ENCODE peak calls at places on chromosomes 6 and 20, in four cellular contexts. P is HAP-1, X is left lung, K is neuronal stem cell. J is an unnamed sample.

GRCh38 chr20:10673176-10673830 is 496 bp downstream of the JAG1 start:
- DNase-seq in P (no peak), X (peak), K (no peak), J (no peak)

GRCh38 chr6:31541059-31541657 is 645 bp downstream of the DDX39B start:
- DNase-seq in P (peak), X (peak), K (peak), J (no peak)

GRCh38 chr6:106979435-106979884 is 4.9 kb upstream of the CD24 start:
- DNase-seq in P (peak), X (peak), K (peak), J (peak)

GRCh38 chr6:135372758-135373157 is 124.8 kb downstream of the AHI1 start:
- DNase-seq in P (no peak), X (no peak), K (no peak), J (no peak)

GRCh38 chr6:34425132-34425497 is 754 bp downstream of the RPS10 start:
- DNase-seq in P (no peak), X (no peak), K (no peak), J (no peak)

GRCh38 chr6:158654498-158654897 is 4.6 kb downstream of the SYTL3 start:
- DNase-seq in P (no peak), X (peak), K (no peak), J (no peak)

GRCh38 chr6:13280253-13280652 is 48.1 kb downstream of the TBC1D7 start:
- DNase-seq in P (no peak), X (no peak), K (no peak), J (no peak)

GRCh38 chr6:37622639-37623038 is 75.0 kb downstream of the MDGA1 start:
- DNase-seq in P (no peak), X (no peak), K (no peak), J (no peak)

GRCh38 chr20:19786311-19786710 is 28.3 kb downstream of the RIN2 start:
- DNase-seq in P (no peak), X (no peak), K (no peak), J (no peak)

DNA sequence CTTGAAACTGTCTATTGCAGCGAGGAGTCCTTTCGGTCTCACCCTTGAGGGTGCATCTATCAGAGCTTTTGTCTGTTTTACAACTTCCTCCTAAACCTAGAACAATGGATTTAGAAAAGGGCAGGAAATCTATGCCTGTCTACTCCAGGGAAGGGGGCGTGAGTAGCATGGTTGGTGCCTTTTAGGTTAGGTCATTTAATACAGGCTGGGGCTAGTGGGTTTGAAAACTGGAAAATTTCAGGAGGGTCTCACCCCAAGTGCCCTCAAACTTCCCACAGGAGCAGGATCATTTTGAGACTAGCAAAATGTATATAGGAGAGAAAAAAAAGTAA is 33.5 kb upstream of the BMP6 start:
- DNase-seq in P (no peak), X (no peak), K (no peak), J (no peak)
- H3K4me3 ChIP-seq in P (no peak), X (no peak), K (no peak), J (no peak)

DNA sequence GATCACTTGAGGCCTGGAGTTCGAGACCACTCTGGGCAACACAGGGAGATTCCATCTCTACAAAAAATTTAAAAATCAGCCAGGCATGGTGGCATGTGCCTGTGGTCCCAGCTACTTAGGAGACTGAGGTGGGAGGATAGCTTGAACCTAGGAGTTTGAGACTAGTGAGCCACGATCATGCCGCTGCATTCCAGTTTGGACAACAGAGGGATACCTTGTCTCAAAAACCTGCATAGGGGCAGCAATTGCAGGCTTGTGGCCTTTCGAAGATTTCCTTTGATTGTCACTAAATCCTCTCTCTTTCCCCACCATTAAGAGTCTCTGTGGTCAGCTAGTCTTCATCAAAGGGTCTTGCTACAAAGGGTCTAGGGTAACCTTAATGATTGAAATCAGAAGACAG is 60.3 kb downstream of the UTRN start:
- DNase-seq in P (no peak), X (no peak), K (no peak), J (no peak)
- H3K4me3 ChIP-seq in P (no peak), X (peak), K (no peak), J (no peak)

GRCh38 chr6:3746119-3746691 is 5.3 kb downstream of the PXDC1 start:
- DNase-seq in P (no peak), X (no peak), K (no peak), J (no peak)
- H3K4me3 ChIP-seq in P (no peak), X (no peak), K (no peak), J (no peak)

GRCh38 chr6:47787620-47788497 is 6.0 kb downstream of the OPN5 start:
- DNase-seq in P (peak), X (peak), K (peak), J (no peak)

GRCh38 chr6:47785187-47785586 is 3.4 kb downstream of the OPN5 start:
- DNase-seq in P (no peak), X (no peak), K (no peak), J (no peak)

GRCh38 chr6:47792216-47792733 is 10.4 kb downstream of the OPN5 start:
- DNase-seq in P (no peak), X (no peak), K (no peak), J (no peak)

GRCh38 chr6:47789553-47789952 is 7.7 kb downstream of the OPN5 start:
- DNase-seq in P (no peak), X (no peak), K (no peak), J (no peak)

GRCh38 chr6:47788498-47788884 is 6.7 kb downstream of the OPN5 start:
- DNase-seq in P (no peak), X (no peak), K (no peak), J (no peak)
- H3K4me3 ChIP-seq in P (no peak), X (no peak), K (no peak), J (no peak)

GRCh38 chr20:57990396-57990987 is 238.0 kb downstream of the ANKRD60 start:
- DNase-seq in P (no peak), X (no peak), K (no peak), J (no peak)

GRCh38 chr20:57986776-57987175 is 241.7 kb downstream of the ANKRD60 start:
- DNase-seq in P (no peak), X (no peak), K (no peak), J (no peak)

GRCh38 chr20:57987659-57988058 is 240.8 kb downstream of the ANKRD60 start:
- DNase-seq in P (no peak), X (no peak), K (no peak), J (no peak)

GRCh38 chr20:57988422-57988821 is 240.0 kb downstream of the ANKRD60 start:
- DNase-seq in P (no peak), X (no peak), K (no peak), J (no peak)

DNA sequence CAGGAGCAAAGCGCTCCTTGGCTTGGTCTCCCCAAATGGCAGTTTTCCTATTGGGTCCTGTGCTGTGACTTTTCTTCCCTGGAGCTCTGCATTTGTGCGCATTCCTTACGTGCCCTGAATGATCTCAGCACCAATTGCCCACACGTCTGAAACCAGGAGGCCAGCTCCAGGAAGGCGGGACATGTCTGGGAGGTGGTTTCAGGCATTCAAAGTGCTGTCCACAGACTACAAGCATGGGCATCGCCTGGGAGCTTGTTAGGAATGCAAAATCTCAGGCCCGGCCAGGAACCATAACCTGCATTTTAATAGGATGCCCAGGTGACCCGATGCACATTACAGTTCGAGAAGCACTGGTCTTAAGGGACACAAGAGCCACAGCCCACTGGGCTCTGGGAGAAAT is 239.6 kb downstream of the ANKRD60 start:
- DNase-seq in P (no peak), X (no peak), K (no peak), J (no peak)
- H3K4me3 ChIP-seq in P (no peak), X (no peak), K (no peak), J (no peak)

GRCh38 chr20:49513531-49513930 is 31.1 kb upstream of the KCNB1 start:
- DNase-seq in P (no peak), X (no peak), K (no peak), J (no peak)

GRCh38 chr20:49508435-49509199 is 26.1 kb upstream of the KCNB1 start:
- DNase-seq in P (peak), X (no peak), K (peak), J (no peak)

GRCh38 chr20:49510562-49511117 is 28.2 kb upstream of the KCNB1 start:
- DNase-seq in P (no peak), X (peak), K (no peak), J (no peak)

GRCh38 chr20:49513009-49513408 is 30.5 kb upstream of the KCNB1 start:
- DNase-seq in P (no peak), X (no peak), K (no peak), J (no peak)

GRCh38 chr20:49511788-49512525 is 29.5 kb upstream of the KCNB1 start:
- DNase-seq in P (no peak), X (no peak), K (no peak), J (no peak)
- H3K4me3 ChIP-seq in P (no peak), X (no peak), K (no peak), J (no peak)